ENCODE peak calls at places on chromosomes 13 and 19, in six cellular contexts. One of them, this sample, is unnamed. For H3K27me3 and H3K36me3, the result is how much of the 10 kb centered on the place peaks cover.

GRCh38 chr13:44211286-44211685 is 162.3 kb upstream of the SERP2 start:
- DNase-seq in heart left ventricle: no peak
- DNase-seq in psoas muscle: no peak
- DNase-seq in brain microvascular endothelial cell: no peak
- DNase-seq in fibroblast of lung: no peak
- DNase-seq in SK-N-SH: no peak
- DNase-seq in this sample: no peak

GRCh38 chr19:8468124-8468523 is 23.3 kb downstream of the HNRNPM start:
- DNase-seq in heart left ventricle: no peak
- DNase-seq in psoas muscle: no peak
- DNase-seq in brain microvascular endothelial cell: no peak
- DNase-seq in fibroblast of lung: no peak
- DNase-seq in SK-N-SH: no peak
- DNase-seq in this sample: no peak

GRCh38 chr13:112443191-112444000 is 67.2 kb downstream of the SPACA7 start:
- DNase-seq in heart left ventricle: no peak
- DNase-seq in psoas muscle: no peak
- DNase-seq in brain microvascular endothelial cell: no peak
- DNase-seq in fibroblast of lung: no peak
- DNase-seq in SK-N-SH: peak
- DNase-seq in this sample: no peak

GRCh38 chr13:34031629-34032028 is 213.7 kb downstream of the RFC3 start:
- DNase-seq in heart left ventricle: no peak
- DNase-seq in psoas muscle: no peak
- DNase-seq in brain microvascular endothelial cell: no peak
- DNase-seq in fibroblast of lung: no peak
- DNase-seq in SK-N-SH: no peak
- DNase-seq in this sample: no peak

GRCh38 chr13:22357132-22357531 is 686.3 kb downstream of the FGF9 start:
- DNase-seq in heart left ventricle: no peak
- DNase-seq in psoas muscle: no peak
- DNase-seq in brain microvascular endothelial cell: no peak
- DNase-seq in fibroblast of lung: no peak
- DNase-seq in SK-N-SH: no peak
- DNase-seq in this sample: no peak

GRCh38 chr13:40982772-40983171 is 36.3 kb downstream of the ELF1 start:
- DNase-seq in heart left ventricle: peak
- DNase-seq in psoas muscle: no peak
- DNase-seq in brain microvascular endothelial cell: peak
- DNase-seq in fibroblast of lung: peak
- DNase-seq in SK-N-SH: peak
- DNase-seq in this sample: no peak

GRCh38 chr19:35223084-35223790 is 5.3 kb downstream of the FAM187B start:
- DNase-seq in heart left ventricle: no peak
- DNase-seq in psoas muscle: no peak
- DNase-seq in brain microvascular endothelial cell: no peak
- DNase-seq in fibroblast of lung: no peak
- DNase-seq in SK-N-SH: no peak
- DNase-seq in this sample: no peak

GRCh38 chr13:80524447-80525215 is 183.7 kb upstream of the SPRY2 start:
- DNase-seq in heart left ventricle: no peak
- DNase-seq in psoas muscle: no peak
- DNase-seq in brain microvascular endothelial cell: peak
- DNase-seq in fibroblast of lung: peak
- DNase-seq in SK-N-SH: no peak
- DNase-seq in this sample: no peak

GRCh38 chr13:109500146-109500773 is 286.1 kb downstream of the IRS2 start:
- DNase-seq in heart left ventricle: no peak
- DNase-seq in psoas muscle: no peak
- DNase-seq in brain microvascular endothelial cell: peak
- DNase-seq in fibroblast of lung: peak
- DNase-seq in SK-N-SH: peak
- DNase-seq in this sample: no peak

GRCh38 chr19:58409010-58409790 is 751 bp downstream of the ZNF584 start:
- DNase-seq in heart left ventricle: peak
- DNase-seq in psoas muscle: no peak
- DNase-seq in brain microvascular endothelial cell: no peak
- DNase-seq in fibroblast of lung: no peak
- DNase-seq in SK-N-SH: peak
- DNase-seq in this sample: peak

GRCh38 chr19:41887711-41888382 is 4.9 kb downstream of the ARHGEF1 start:
- DNase-seq in heart left ventricle: no peak
- DNase-seq in psoas muscle: no peak
- DNase-seq in brain microvascular endothelial cell: no peak
- DNase-seq in fibroblast of lung: peak
- DNase-seq in SK-N-SH: no peak
- DNase-seq in this sample: no peak

GRCh38 chr13:36418022-36418805 is 14.1 kb upstream of the CCNA1 start:
- DNase-seq in heart left ventricle: no peak
- DNase-seq in psoas muscle: no peak
- DNase-seq in brain microvascular endothelial cell: peak
- DNase-seq in fibroblast of lung: peak
- DNase-seq in SK-N-SH: no peak
- DNase-seq in this sample: peak

GRCh38 chr13:112657850-112658445 is 31.9 kb upstream of the ATP11A start:
- DNase-seq in heart left ventricle: no peak
- DNase-seq in psoas muscle: no peak
- DNase-seq in brain microvascular endothelial cell: peak
- DNase-seq in fibroblast of lung: peak
- DNase-seq in SK-N-SH: no peak
- DNase-seq in this sample: no peak

GRCh38 chr19:34418300-34418699 is 9.9 kb upstream of the UBA2 start:
- DNase-seq in heart left ventricle: no peak
- DNase-seq in psoas muscle: no peak
- DNase-seq in brain microvascular endothelial cell: no peak
- DNase-seq in fibroblast of lung: no peak
- DNase-seq in SK-N-SH: no peak
- DNase-seq in this sample: no peak

GRCh38 chr13:110463876-110464510 is 97.5 kb downstream of the RAB20 start:
- DNase-seq in heart left ventricle: no peak
- DNase-seq in psoas muscle: no peak
- DNase-seq in brain microvascular endothelial cell: no peak
- DNase-seq in fibroblast of lung: peak
- DNase-seq in SK-N-SH: no peak
- DNase-seq in this sample: no peak

DNA sequence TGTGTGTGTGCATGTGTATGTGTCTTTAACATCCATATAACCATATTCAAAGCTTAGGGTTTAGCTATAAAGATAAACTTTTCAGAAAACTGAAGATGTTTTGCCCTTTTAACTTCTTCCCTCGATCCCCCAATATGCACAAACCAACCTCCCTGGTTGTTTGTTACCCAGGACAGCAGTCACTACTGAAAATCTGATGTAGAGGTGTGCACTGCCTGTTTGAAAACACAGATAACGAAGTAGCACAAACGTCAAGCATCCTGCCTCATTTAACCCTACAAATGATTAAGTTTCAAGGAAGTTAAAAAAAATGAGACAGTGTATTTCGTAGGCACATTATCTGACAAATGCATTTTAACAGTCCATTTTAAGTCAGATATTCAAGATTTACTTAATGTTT is 3.6 kb downstream of the TNFSF11 start:
- DNase-seq in heart left ventricle: no peak
- DNase-seq in psoas muscle: no peak
- DNase-seq in brain microvascular endothelial cell: no peak
- DNase-seq in fibroblast of lung: no peak
- DNase-seq in SK-N-SH: no peak
- DNase-seq in this sample: no peak
- H3K27me3 ChIP-seq in heart left ventricle: half or more
- H3K27me3 ChIP-seq in psoas muscle: under half
- H3K27me3 ChIP-seq in brain microvascular endothelial cell: under half
- H3K27me3 ChIP-seq in fibroblast of lung: under half
- H3K27me3 ChIP-seq in SK-N-SH: under half
- H3K27me3 ChIP-seq in this sample: under half

DNA sequence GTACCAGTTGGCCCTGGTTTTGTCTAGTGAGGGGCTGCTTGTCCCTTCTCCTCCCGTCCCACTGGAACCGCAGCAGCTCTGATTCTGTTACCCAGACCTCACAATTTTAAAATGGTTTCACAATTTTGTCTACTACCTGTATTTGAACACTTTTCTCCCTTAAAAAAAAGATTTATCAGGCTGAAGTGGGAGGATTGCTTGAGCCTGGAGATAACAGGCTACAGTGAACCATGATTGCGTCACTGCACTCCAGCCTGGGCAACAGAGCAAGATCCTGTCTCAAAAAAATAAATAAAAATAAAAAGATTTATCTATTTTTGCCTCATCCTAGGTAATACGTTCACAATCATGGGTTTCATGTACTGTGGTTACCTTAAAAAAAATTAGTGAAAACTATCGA is 1.4 kb upstream of the IRF2BP1 start:
- DNase-seq in heart left ventricle: no peak
- DNase-seq in psoas muscle: no peak
- DNase-seq in brain microvascular endothelial cell: no peak
- DNase-seq in fibroblast of lung: peak
- DNase-seq in SK-N-SH: no peak
- DNase-seq in this sample: no peak
- H3K4me3 ChIP-seq in heart left ventricle: peak
- H3K4me3 ChIP-seq in psoas muscle: peak
- H3K4me3 ChIP-seq in brain microvascular endothelial cell: peak
- H3K4me3 ChIP-seq in fibroblast of lung: peak
- H3K4me3 ChIP-seq in SK-N-SH: peak
- H3K4me3 ChIP-seq in this sample: peak

GRCh38 chr19:2115324-2115723 is 18.6 kb downstream of the IZUMO4 start:
- DNase-seq in heart left ventricle: no peak
- DNase-seq in psoas muscle: no peak
- DNase-seq in brain microvascular endothelial cell: no peak
- DNase-seq in fibroblast of lung: no peak
- DNase-seq in SK-N-SH: no peak
- DNase-seq in this sample: no peak

GRCh38 chr19:2114821-2115220 is 18.1 kb downstream of the IZUMO4 start:
- DNase-seq in heart left ventricle: no peak
- DNase-seq in psoas muscle: no peak
- DNase-seq in brain microvascular endothelial cell: no peak
- DNase-seq in fibroblast of lung: no peak
- DNase-seq in SK-N-SH: no peak
- DNase-seq in this sample: no peak

GRCh38 chr19:2116507-2116906 is 19.8 kb downstream of the IZUMO4 start:
- DNase-seq in heart left ventricle: no peak
- DNase-seq in psoas muscle: no peak
- DNase-seq in brain microvascular endothelial cell: no peak
- DNase-seq in fibroblast of lung: no peak
- DNase-seq in SK-N-SH: no peak
- DNase-seq in this sample: no peak

GRCh38 chr19:2117215-2117960 is 20.7 kb downstream of the IZUMO4 start:
- DNase-seq in heart left ventricle: no peak
- DNase-seq in psoas muscle: no peak
- DNase-seq in brain microvascular endothelial cell: no peak
- DNase-seq in fibroblast of lung: no peak
- DNase-seq in SK-N-SH: no peak
- DNase-seq in this sample: no peak

DNA sequence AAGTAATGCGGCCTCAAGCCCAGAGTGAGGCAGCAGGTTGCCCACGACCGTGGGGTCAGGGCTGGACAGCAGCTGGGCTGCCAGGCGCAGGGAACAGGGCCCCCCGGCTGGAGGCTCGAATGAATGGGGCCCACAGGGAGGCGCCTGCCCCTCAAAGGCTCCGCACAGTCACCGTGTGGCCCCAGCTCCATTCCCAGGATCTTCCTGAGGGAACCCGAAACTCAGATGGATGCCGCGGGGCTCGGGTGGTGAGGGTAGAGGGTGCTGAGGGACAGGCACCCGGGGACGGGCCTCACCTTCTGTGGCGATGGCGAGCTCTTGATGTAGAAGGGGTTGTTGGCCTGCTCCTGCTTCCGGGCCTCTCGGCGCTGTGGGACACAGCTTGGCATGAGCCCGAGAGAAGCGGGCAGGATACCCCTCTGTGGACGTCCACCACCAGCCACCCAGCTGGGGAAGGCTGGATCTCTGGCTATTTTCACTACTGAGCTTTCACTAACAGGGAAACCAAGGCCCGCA is 19.3 kb downstream of the IZUMO4 start:
- DNase-seq in heart left ventricle: no peak
- DNase-seq in psoas muscle: no peak
- DNase-seq in brain microvascular endothelial cell: no peak
- DNase-seq in fibroblast of lung: no peak
- DNase-seq in SK-N-SH: no peak
- DNase-seq in this sample: no peak
- H3K36me3 ChIP-seq in heart left ventricle: half or more
- H3K36me3 ChIP-seq in psoas muscle: half or more
- H3K36me3 ChIP-seq in brain microvascular endothelial cell: half or more
- H3K36me3 ChIP-seq in fibroblast of lung: half or more
- H3K36me3 ChIP-seq in SK-N-SH: half or more
- H3K36me3 ChIP-seq in this sample: under half

DNA sequence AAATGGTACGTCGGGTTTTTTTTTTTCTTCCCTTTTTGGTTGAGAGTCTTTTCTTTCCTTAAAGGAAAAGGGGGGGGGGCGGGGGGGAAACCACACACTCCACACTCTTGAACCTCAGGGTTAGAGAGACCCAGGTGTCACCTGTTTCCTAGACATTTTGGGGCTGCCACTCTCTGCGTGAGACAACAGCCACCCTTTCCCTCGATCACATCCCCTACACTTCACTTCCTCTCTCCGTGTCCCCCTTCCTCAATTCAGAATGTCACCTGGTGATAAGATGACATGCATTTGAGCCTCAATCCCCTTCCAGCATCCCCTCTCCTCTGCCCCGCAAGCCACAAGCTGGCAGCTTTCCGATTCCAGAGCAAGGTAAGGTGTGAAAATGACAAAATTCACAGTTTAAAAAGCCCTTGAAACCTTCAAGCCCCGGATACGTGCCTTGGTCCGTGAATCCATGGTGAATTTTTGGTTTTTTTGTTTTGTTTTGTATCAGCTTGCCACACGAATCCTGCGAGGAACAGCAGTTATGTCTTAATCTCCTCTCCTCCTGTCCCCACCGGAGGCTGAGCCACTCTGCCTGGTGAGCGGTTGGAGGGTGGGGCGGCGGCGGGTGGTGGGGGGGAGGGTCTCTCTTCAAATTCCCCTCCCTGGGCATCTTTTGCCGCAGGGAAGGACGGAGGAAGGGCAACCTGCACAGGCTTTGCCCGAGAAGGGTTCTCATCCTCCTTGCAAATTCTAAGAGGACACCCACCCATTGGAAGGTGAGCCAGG is 4.2 kb downstream of the PTPRS start:
- DNase-seq in heart left ventricle: no peak
- DNase-seq in psoas muscle: no peak
- DNase-seq in brain microvascular endothelial cell: no peak
- DNase-seq in fibroblast of lung: no peak
- DNase-seq in SK-N-SH: no peak
- DNase-seq in this sample: no peak
- H3K27me3 ChIP-seq in heart left ventricle: under half
- H3K27me3 ChIP-seq in psoas muscle: under half
- H3K27me3 ChIP-seq in brain microvascular endothelial cell: under half
- H3K27me3 ChIP-seq in fibroblast of lung: under half
- H3K27me3 ChIP-seq in SK-N-SH: under half
- H3K27me3 ChIP-seq in this sample: under half

DNA sequence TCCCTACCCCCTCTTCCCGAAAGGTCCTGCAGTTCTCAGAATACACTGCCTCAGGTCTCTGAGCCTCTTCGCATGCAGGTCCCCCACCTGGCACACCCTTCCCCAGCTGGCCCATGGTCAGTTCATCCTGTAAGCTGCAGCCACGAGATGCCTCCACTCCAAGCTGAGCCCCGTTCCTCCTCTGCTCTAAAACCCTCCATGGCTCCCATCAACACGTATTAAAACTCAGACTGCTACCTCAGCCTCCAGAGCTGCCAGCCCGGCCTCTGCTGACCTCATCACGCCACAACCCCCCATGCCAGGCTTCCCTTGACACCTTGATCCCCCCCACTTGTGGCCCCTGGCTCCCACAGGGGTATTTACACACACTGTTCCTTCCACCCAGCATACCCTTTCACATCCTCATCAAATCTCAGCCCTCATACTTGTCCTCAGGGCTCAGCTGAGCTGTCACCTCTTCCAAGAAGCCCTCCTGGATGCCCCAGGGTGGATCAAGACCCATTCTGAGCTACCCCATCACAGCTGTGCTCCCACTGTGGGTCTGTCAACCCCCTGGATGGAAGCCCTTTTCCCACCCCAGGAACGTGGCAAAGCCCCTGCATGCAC is 48.9 kb downstream of the PTPRS start:
- DNase-seq in heart left ventricle: no peak
- DNase-seq in psoas muscle: no peak
- DNase-seq in brain microvascular endothelial cell: no peak
- DNase-seq in fibroblast of lung: no peak
- DNase-seq in SK-N-SH: peak
- DNase-seq in this sample: no peak
- H3K4me3 ChIP-seq in heart left ventricle: peak
- H3K4me3 ChIP-seq in psoas muscle: peak
- H3K4me3 ChIP-seq in brain microvascular endothelial cell: peak
- H3K4me3 ChIP-seq in fibroblast of lung: peak
- H3K4me3 ChIP-seq in SK-N-SH: peak
- H3K4me3 ChIP-seq in this sample: no peak

This sample was measured in MG63.